ENCODE peak calls at places on chromosomes 11 and 22, in four cellular contexts. J is K562, F is H1, G is HepG2. B is an unnamed sample.

GRCh38 chr11:45828996-45829395 is 18.3 kb upstream of the CRY2 start:
- DNase-seq in G (no peak), J (no peak), F (no peak), B (no peak)

GRCh38 chr11:20310137-20310536 is 53.4 kb upstream of the HTATIP2 start:
- DNase-seq in J (no peak), F (no peak), G (no peak), B (no peak)

GRCh38 chr11:1049911-1050580 is 13.5 kb upstream of the MUC6 start:
- DNase-seq in G (no peak), J (no peak), F (no peak), B (no peak)

GRCh38 chr22:39926175-39927152 is 25.6 kb downstream of the GRAP2 start:
- DNase-seq in F (no peak), J (no peak), G (no peak), B (no peak)

GRCh38 chr11:95596011-95596489 is 193.5 kb downstream of the FAM76B start:
- DNase-seq in J (no peak), F (no peak), G (no peak), B (no peak)

GRCh38 chr22:29344137-29344536 is 28.6 kb upstream of the RASL10A start:
- DNase-seq in G (peak), F (no peak), J (no peak), B (peak)

GRCh38 chr11:75831915-75832502 is 17.0 kb downstream of the UVRAG start:
- DNase-seq in G (no peak), F (no peak), J (no peak), B (no peak)

GRCh38 chr22:36022162-36022561 is 6.5 kb downstream of the RBFOX2 start:
- DNase-seq in G (no peak), F (no peak), J (no peak), B (no peak)

GRCh38 chr22:39284142-39284980 is 35.1 kb downstream of the RPL3 start:
- DNase-seq in J (no peak), G (peak), F (no peak), B (no peak)

GRCh38 chr11:20368441-20368840 is 4.9 kb downstream of the HTATIP2 start:
- DNase-seq in F (no peak), G (no peak), J (no peak), B (no peak)

GRCh38 chr11:85307381-85307780 is 319.8 kb downstream of the DLG2 start:
- DNase-seq in F (no peak), J (no peak), G (no peak), B (no peak)

GRCh38 chr22:20205964-20206708 is 55.3 kb upstream of the CCDC188 start:
- DNase-seq in F (no peak), G (peak), J (peak), B (peak)

DNA sequence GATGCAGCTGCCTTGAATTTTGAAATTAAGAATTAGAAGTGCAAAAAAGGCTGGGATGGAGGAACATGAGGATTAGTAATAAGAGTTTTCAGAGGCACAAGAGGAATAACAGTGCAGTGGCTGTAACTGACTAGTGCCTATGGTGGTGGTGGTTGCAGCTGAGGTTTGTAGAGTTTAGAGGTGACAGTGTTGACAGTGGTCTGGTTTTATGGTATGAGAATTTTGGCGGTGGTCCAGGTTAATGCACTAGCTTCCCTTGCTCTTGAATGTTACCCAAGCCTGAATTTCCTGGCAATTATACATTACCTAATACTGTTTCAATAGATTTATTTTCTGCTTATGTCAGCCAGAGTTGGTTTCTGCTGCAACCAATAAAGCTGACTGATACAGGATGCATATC is 112.8 kb upstream of the C11orf87 start:
- DNase-seq in G (no peak), F (no peak), J (no peak), B (no peak)
- TF ChIP-seq POLR2A in G (no peak), F (no peak), J (no peak), B (no peak)

GRCh38 chr11:92002568-92002967 is 222.1 kb upstream of the FAT3 start:
- DNase-seq in G (no peak), F (no peak), J (no peak), B (no peak)

GRCh38 chr11:91997178-91997577 is 227.4 kb upstream of the FAT3 start:
- DNase-seq in F (no peak), J (no peak), G (no peak), B (no peak)

GRCh38 chr11:91996526-91996925 is 228.1 kb upstream of the FAT3 start:
- DNase-seq in F (no peak), G (no peak), J (no peak), B (no peak)

DNA sequence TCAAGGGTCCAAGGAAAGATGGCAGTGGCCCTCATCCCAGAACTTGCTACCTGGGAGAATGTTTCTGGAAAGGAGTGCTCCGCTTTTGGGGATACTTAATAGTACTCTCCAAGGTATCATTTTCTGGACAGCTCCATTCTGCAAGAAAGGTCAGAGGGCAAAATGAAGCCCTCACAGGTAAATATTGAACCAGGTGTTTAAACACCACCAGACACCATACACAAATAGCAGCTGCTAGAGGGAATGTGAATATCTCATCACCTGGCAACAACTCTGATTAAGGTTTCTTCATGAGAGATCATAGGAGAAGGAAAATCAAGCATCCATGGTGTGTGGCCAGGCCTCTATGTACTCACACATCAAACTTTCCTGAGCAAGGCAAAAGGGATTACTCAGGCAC is 226.2 kb upstream of the FAT3 start:
- DNase-seq in J (no peak), F (no peak), G (no peak), B (no peak)
- TF ChIP-seq FOSL1 in J (no peak), F (no peak), G (no peak), B (no peak)

GRCh38 chr11:32991898-32992297 is 23.8 kb upstream of the DEPDC7 start:
- DNase-seq in F (no peak), G (no peak), J (no peak), B (no peak)
- TF ChIP-seq POLR2A in F (no peak), G (no peak), J (no peak), B (no peak)

DNA sequence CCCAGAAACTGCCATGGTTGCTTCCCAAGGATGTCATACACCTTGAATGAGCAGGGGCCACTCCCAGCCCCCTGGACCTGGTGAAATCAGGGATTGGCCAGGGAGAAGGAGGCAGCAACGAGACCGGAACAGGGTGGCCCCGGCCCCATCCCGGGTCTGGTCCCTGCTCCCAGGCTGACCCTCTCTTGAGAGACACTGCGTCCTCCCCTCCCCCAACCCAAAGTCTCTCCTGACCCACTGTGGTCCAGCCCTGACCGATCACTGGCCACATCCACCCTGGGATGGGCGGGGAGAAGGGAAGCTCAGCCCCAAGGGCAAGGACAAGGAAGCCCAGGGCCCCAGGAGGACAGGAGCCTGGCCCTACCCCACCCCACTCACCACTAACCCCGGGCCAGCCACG is 12.4 kb downstream of the CYTH4 start:
- DNase-seq in G (no peak), F (no peak), J (peak), B (no peak)
- TF ChIP-seq FOSL1 in G (no peak), F (no peak), J (no peak), B (no peak)

GRCh38 chr11:5036671-5037070 is 9.7 kb upstream of the OR52J3 start:
- DNase-seq in J (no peak), G (no peak), F (no peak), B (no peak)
- TF ChIP-seq POLR2A in J (no peak), G (no peak), F (no peak), B (no peak)

GRCh38 chr11:33617672-33618362 is 82.8 kb downstream of the C11orf91 start:
- DNase-seq in F (no peak), J (no peak), G (no peak), B (no peak)

GRCh38 chr11:33616552-33616951 is 84.1 kb downstream of the C11orf91 start:
- DNase-seq in G (no peak), J (no peak), F (no peak), B (no peak)

GRCh38 chr11:33620423-33621120 is 80.1 kb downstream of the C11orf91 start:
- DNase-seq in J (no peak), G (no peak), F (no peak), B (no peak)

GRCh38 chr11:33618956-33619355 is 81.7 kb downstream of the C11orf91 start:
- DNase-seq in F (no peak), G (no peak), J (no peak), B (no peak)

GRCh38 chr11:33618363-33618735 is 82.3 kb downstream of the C11orf91 start:
- DNase-seq in J (no peak), G (no peak), F (no peak), B (no peak)
- TF ChIP-seq FOSL1 in J (no peak), G (no peak), F (no peak), B (no peak)

DNA sequence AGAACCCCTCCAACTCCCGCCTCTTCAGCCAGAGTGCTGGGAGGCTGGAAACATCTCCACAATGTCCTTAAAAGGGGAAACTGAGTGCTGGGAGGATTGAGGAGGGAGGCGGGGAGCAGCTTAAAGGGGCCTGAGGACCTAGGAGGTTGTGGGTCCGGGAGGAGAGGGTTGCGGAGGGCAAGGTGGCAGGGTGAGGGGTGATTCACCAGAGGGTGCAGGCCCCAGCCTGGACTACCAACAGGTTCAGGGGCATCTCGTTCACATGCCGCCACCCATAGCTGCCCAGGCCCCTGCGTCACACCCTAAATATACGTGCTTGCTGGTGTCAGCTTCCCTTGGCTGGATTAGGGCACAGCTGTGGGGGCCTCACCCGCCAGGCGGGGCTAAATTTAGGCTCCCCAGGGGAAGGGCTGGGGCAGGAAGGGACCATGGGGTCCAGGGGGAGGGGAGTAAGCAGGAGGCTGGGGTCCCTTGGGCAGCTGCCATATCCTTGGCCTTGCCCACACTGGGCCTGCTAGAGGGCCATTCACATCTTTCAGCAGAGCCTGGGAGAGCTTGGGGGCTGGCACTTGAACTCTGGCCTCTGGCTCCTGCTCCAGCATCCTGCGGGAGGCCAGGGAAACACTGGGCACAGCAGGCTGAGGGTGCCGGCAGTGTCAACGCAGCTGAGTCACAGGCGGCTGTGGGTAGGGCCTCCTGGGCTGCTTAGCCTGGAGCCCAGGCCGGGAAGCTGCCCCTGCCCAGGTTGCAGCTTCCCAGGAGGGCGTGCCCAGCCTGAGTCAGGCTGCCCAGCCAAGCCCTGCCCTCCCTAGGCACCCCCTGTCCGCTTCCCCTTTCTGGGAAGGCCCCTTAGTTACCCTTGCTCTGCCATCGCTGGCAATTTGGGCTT is 1.3 kb downstream of the EHBP1L1 start:
- DNase-seq in G (peak), F (no peak), J (no peak), B (no peak)
- TF ChIP-seq POLR2A in G (no peak), F (no peak), J (no peak), B (no peak)

GRCh38 chr11:9214765-9215164 is 50.4 kb downstream of the DENND5A start:
- DNase-seq in F (no peak), G (no peak), J (no peak), B (peak)

GRCh38 chr11:9219572-9219971 is 45.6 kb downstream of the DENND5A start:
- DNase-seq in J (no peak), F (no peak), G (no peak), B (no peak)

GRCh38 chr11:9222654-9223053 is 42.5 kb downstream of the DENND5A start:
- DNase-seq in J (no peak), F (no peak), G (no peak), B (no peak)

GRCh38 chr11:9219115-9219514 is 46.0 kb downstream of the DENND5A start:
- DNase-seq in G (no peak), F (no peak), J (no peak), B (no peak)
- TF ChIP-seq FOSL1 in G (no peak), F (no peak), J (no peak), B (no peak)

GRCh38 chr11:110000858-110001257 is 92.3 kb upstream of the ZC3H12C start:
- DNase-seq in G (no peak), F (no peak), J (no peak), B (no peak)
- TF ChIP-seq POLR2A in G (no peak), F (no peak), J (no peak), B (no peak)

GRCh38 chr11:69201048-69201365 is 45.3 kb downstream of the SMIM38 start:
- DNase-seq in G (no peak), F (no peak), J (no peak), B (no peak)

GRCh38 chr11:69204246-69205124 is 48.8 kb downstream of the SMIM38 start:
- DNase-seq in F (no peak), G (peak), J (no peak), B (no peak)

GRCh38 chr11:69201764-69202370 is 46.1 kb downstream of the SMIM38 start:
- DNase-seq in F (no peak), J (no peak), G (no peak), B (no peak)

GRCh38 chr11:69203901-69204245 is 48.1 kb downstream of the SMIM38 start:
- DNase-seq in G (no peak), J (no peak), F (no peak), B (no peak)

GRCh38 chr11:69202511-69203221 is 46.9 kb downstream of the SMIM38 start:
- DNase-seq in F (no peak), J (no peak), G (no peak), B (no peak)
- TF ChIP-seq FOSL1 in F (no peak), J (no peak), G (no peak), B (no peak)

B was measured in HCT116.